ENCODE peak calls at places on chromosomes 13 and 19, in ten cellular contexts. C is prostate gland, I is uterus, F is glutamatergic neuron, P is ovary, X is H9, Q is PC-9, V is Peyer's patch, K is endodermal cell, A is BJ. T is an unnamed sample.

GRCh38 chr19:10820173-10820572 is 15.8 kb downstream of the TMED1 start:
- DNase-seq in X (no peak), F (no peak), A (no peak), K (peak), I (no peak), Q (no peak), C (no peak), V (no peak), P (no peak), T (no peak)

GRCh38 chr19:49395581-49396407 is 7.7 kb downstream of the KASH5 start:
- DNase-seq in V (no peak), F (no peak), Q (no peak), C (no peak), X (no peak), I (no peak), K (no peak), P (no peak), A (no peak), T (no peak)

GRCh38 chr19:5351731-5352228 is 11.2 kb upstream of the PTPRS start:
- DNase-seq in C (no peak), P (no peak), K (no peak), I (no peak), F (no peak), X (no peak), A (no peak), Q (no peak), V (no peak), T (no peak)

GRCh38 chr13:25678398-25678797 is 306.6 kb downstream of the ATP8A2 start:
- DNase-seq in Q (no peak), A (no peak), I (no peak), C (peak), X (peak), V (no peak), P (no peak), F (no peak), K (peak), T (no peak)

GRCh38 chr13:79749985-79750551 is 269.1 kb downstream of the NDFIP2 start:
- DNase-seq in Q (peak), P (peak), C (peak), A (peak), K (peak), X (peak), V (no peak), F (no peak), I (peak), T (peak)

GRCh38 chr13:109785141-109785891 is 1.1 kb downstream of the IRS2 start:
- DNase-seq in X (peak), A (no peak), V (peak), F (peak), C (no peak), P (peak), I (peak), K (peak), Q (peak), T (peak)

GRCh38 chr19:2166741-2167738 is 3.3 kb downstream of the DOT1L start:
- DNase-seq in V (peak), A (no peak), X (peak), P (peak), K (peak), C (peak), Q (no peak), F (no peak), I (peak), T (no peak)

GRCh38 chr19:29724741-29725140 is 9.7 kb upstream of the C19orf12 start:
- DNase-seq in X (no peak), C (no peak), A (no peak), F (no peak), K (no peak), P (no peak), Q (no peak), I (no peak), V (no peak), T (no peak)

GRCh38 chr19:10603084-10603872 is 16.2 kb upstream of the AP1M2 start:
- DNase-seq in I (peak), X (peak), A (no peak), P (peak), K (peak), C (no peak), F (no peak), V (peak), Q (peak), T (no peak)

GRCh38 chr13:113860051-113860471 is 3.8 kb downstream of the GAS6 start:
- DNase-seq in F (no peak), X (peak), I (no peak), P (peak), V (peak), C (no peak), K (peak), A (no peak), Q (no peak), T (no peak)

GRCh38 chr19:4732680-4733114 is 9.1 kb upstream of the DPP9 start:
- DNase-seq in V (peak), Q (peak), A (no peak), C (peak), K (peak), I (peak), F (peak), X (peak), P (no peak), T (peak)

GRCh38 chr19:38989066-38989605 is 13.6 kb upstream of the FBXO17 start:
- DNase-seq in I (no peak), K (peak), P (no peak), A (no peak), F (peak), V (no peak), Q (peak), C (no peak), X (peak), T (peak)

GRCh38 chr19:8488351-8488750 is 14.1 kb downstream of the PRAM1 start:
- DNase-seq in X (no peak), K (no peak), P (no peak), A (no peak), F (no peak), V (no peak), Q (no peak), I (no peak), C (no peak), T (no peak)

GRCh38 chr19:50147462-50148423 is 15.3 kb downstream of the IZUMO2 start:
- DNase-seq in V (peak), Q (peak), P (peak), I (peak), K (peak), F (peak), X (peak), C (peak), A (peak), T (no peak)

GRCh38 chr13:81223784-81224501 is 883.0 kb upstream of the SPRY2 start:
- DNase-seq in A (no peak), K (no peak), I (no peak), X (no peak), F (no peak), C (no peak), V (no peak), Q (no peak), P (no peak), T (no peak)

GRCh38 chr13:23707674-23708073 is 137.5 kb downstream of the TNFRSF19 start:
- DNase-seq in C (no peak), P (no peak), I (no peak), Q (no peak), A (no peak), X (no peak), V (no peak), K (no peak), F (no peak), T (no peak)

GRCh38 chr13:23714672-23715071 is 144.5 kb downstream of the TNFRSF19 start:
- DNase-seq in A (no peak), X (no peak), F (no peak), Q (no peak), C (no peak), I (no peak), P (no peak), K (no peak), V (no peak), T (no peak)

GRCh38 chr13:23711355-23711754 is 141.1 kb downstream of the TNFRSF19 start:
- DNase-seq in P (no peak), F (no peak), I (no peak), V (no peak), X (no peak), Q (no peak), K (no peak), C (no peak), A (no peak), T (no peak)

GRCh38 chr13:23709521-23709920 is 139.3 kb downstream of the TNFRSF19 start:
- DNase-seq in Q (no peak), X (no peak), K (no peak), V (no peak), C (no peak), I (no peak), P (no peak), A (no peak), F (no peak), T (no peak)

GRCh38 chr13:23710366-23710765 is 140.2 kb downstream of the TNFRSF19 start:
- DNase-seq in A (no peak), C (no peak), I (no peak), X (no peak), V (no peak), P (no peak), K (no peak), F (no peak), Q (no peak), T (no peak)
- TF ChIP-seq CTCF in A (no peak), C (no peak), I (no peak), X (no peak), V (no peak), P (no peak), K (no peak), F (no peak), Q (no peak), T (no peak)

GRCh38 chr13:101178394-101178793 is 237.9 kb downstream of the NALCN start:
- DNase-seq in X (no peak), C (no peak), Q (no peak), K (no peak), I (no peak), A (no peak), F (no peak), P (no peak), V (no peak), T (no peak)
- TF ChIP-seq CTCF in X (no peak), C (no peak), Q (no peak), K (no peak), I (no peak), A (no peak), F (no peak), P (no peak), V (no peak), T (no peak)

DNA sequence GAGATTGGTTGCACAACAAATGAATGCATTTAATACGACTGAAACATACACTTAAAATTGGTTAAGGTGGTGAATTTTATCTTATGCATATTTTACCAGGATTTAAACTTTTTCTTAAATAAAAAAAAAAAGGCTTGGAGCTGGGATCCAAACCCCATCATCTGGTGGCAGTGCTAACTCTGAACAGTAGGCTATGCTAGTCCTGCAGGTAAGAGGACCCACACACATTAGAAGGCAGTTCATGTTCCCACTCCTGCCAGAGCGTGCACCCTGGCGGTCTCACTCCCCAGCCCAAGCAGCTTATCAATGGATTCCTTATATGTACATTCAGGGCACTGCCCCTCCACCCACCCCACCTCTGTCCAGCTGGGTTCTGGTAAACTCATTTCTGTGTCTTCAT is 31.3 kb upstream of the CEBPA start:
- DNase-seq in C (no peak), A (no peak), K (no peak), F (no peak), I (no peak), X (no peak), P (no peak), Q (no peak), V (no peak), T (no peak)
- TF ChIP-seq CTCF in C (no peak), A (no peak), K (no peak), F (no peak), I (no peak), X (no peak), P (no peak), Q (no peak), V (no peak), T (no peak)

GRCh38 chr19:18919086-18919894 is at the start of the genes COPE and DDX49:
- DNase-seq in C (peak), P (peak), V (peak), F (peak), Q (peak), A (peak), X (peak), I (peak), K (peak), T (peak)
- TF ChIP-seq CTCF in C (peak), P (no peak), V (no peak), F (no peak), Q (no peak), A (peak), X (no peak), I (no peak), K (no peak), T (no peak)

DNA sequence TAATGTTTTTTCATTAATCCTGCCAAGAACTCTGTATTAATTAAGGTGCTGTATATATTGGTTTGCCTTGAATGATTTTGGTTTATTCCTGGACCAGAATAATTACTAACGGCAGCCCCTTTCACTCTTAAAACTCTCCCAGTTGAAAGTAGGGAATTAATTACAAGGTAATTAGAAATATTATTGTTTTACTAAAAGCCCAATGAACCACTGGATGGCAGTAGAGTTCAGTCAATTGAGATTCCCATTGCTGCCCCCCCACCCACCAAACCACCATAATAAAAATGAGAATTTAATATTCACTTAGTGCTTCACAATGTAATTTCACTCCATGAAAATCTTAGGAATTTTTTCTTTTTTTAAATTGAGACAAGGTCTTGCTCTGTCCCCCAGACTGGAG is 13.7 kb downstream of the WBP4 start:
- DNase-seq in P (no peak), K (no peak), C (peak), X (no peak), I (no peak), Q (no peak), F (no peak), V (no peak), A (no peak), T (peak)
- TF ChIP-seq CTCF in P (peak), K (peak), C (peak), X (peak), I (peak), Q (peak), F (peak), V (peak), A (peak), T (peak)

DNA sequence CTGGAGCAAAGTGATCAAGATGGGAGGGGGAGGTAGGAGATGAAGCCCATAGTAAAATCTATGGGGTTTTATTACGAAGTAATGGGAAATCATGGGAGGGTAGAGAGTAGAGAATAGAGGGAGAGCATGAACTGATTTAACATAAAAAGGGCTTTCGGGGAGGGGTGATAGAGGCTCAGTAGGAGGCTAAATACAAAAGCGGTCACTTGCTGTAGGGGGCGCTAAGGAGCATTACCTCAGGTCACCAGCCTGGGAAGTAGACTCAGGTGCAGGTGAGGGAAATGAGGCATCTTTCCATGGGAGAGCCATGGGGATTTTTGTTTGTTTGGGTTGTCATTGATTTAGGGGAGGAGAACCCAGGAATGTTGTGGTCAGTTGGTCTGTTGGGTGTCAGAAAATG is 14.1 kb downstream of the KRTDAP start:
- DNase-seq in K (peak), Q (no peak), X (peak), P (no peak), I (no peak), C (no peak), V (no peak), A (no peak), F (no peak), T (no peak)
- TF ChIP-seq CTCF in K (peak), Q (peak), X (peak), P (no peak), I (no peak), C (no peak), V (no peak), A (no peak), F (peak), T (no peak)